ENCODE peak calls at places on chromosomes 13 and 19, in nine cellular contexts. One of them, this sample, is unnamed.

GRCh38 chr19:18109731-18110671 is 12.4 kb downstream of the MAST3 start:
- DNase-seq in thoracic aorta: no peak
- DNase-seq in uterus: no peak
- DNase-seq in BJ: no peak
- DNase-seq in cardiac fibroblast: no peak
- DNase-seq in tibial artery: peak; percentile 79
- DNase-seq in fibroblast of pulmonary artery: no peak
- DNase-seq in testis: peak; percentile 35
- DNase-seq in heart right ventricle: peak; percentile 69
- DNase-seq in this sample: no peak

GRCh38 chr13:43303040-43303729 is 279.8 kb downstream of the DNAJC15 start:
- DNase-seq in uterus: peak; percentile 24
- DNase-seq in heart right ventricle: peak; percentile 57
- DNase-seq in cardiac fibroblast: peak; percentile 86
- DNase-seq in thoracic aorta: no peak
- DNase-seq in tibial artery: peak; percentile 70
- DNase-seq in fibroblast of pulmonary artery: peak; percentile 80
- DNase-seq in testis: peak; percentile 86
- DNase-seq in BJ: no peak
- DNase-seq in this sample: peak; percentile 81

GRCh38 chr13:91313581-91313980 is 33.9 kb upstream of the MIR17HG start:
- DNase-seq in tibial artery: no peak
- DNase-seq in cardiac fibroblast: no peak
- DNase-seq in heart right ventricle: no peak
- DNase-seq in fibroblast of pulmonary artery: no peak
- DNase-seq in BJ: no peak
- DNase-seq in testis: no peak
- DNase-seq in thoracic aorta: no peak
- DNase-seq in uterus: no peak
- DNase-seq in this sample: no peak

GRCh38 chr13:98853791-98854191 is 101.3 kb upstream of the SLC15A1 start:
- DNase-seq in BJ: peak; percentile 43
- DNase-seq in tibial artery: no peak
- DNase-seq in heart right ventricle: no peak
- DNase-seq in uterus: no peak
- DNase-seq in fibroblast of pulmonary artery: peak; percentile 31
- DNase-seq in testis: no peak
- DNase-seq in cardiac fibroblast: peak; percentile 37
- DNase-seq in thoracic aorta: no peak
- DNase-seq in this sample: peak; percentile 80

GRCh38 chr19:56423276-56423984 is 19.3 kb downstream of the ZNF583 start:
- DNase-seq in heart right ventricle: no peak
- DNase-seq in uterus: no peak
- DNase-seq in fibroblast of pulmonary artery: peak; percentile 11
- DNase-seq in cardiac fibroblast: no peak
- DNase-seq in tibial artery: no peak
- DNase-seq in BJ: no peak
- DNase-seq in testis: no peak
- DNase-seq in thoracic aorta: no peak
- DNase-seq in this sample: no peak

GRCh38 chr13:28297341-28297740 is 159.0 kb downstream of the PAN3 start:
- DNase-seq in testis: no peak
- DNase-seq in heart right ventricle: no peak
- DNase-seq in tibial artery: no peak
- DNase-seq in uterus: no peak
- DNase-seq in BJ: no peak
- DNase-seq in thoracic aorta: no peak
- DNase-seq in cardiac fibroblast: no peak
- DNase-seq in fibroblast of pulmonary artery: no peak
- DNase-seq in this sample: no peak

GRCh38 chr19:38317104-38317612 is 1.4 kb upstream of the YIF1B start:
- DNase-seq in tibial artery: no peak
- DNase-seq in fibroblast of pulmonary artery: no peak
- DNase-seq in cardiac fibroblast: no peak
- DNase-seq in heart right ventricle: no peak
- DNase-seq in uterus: no peak
- DNase-seq in BJ: no peak
- DNase-seq in thoracic aorta: no peak
- DNase-seq in testis: no peak
- DNase-seq in this sample: no peak

GRCh38 chr19:19420570-19421301 is 15.3 kb downstream of the GATAD2A start:
- DNase-seq in thoracic aorta: no peak
- DNase-seq in heart right ventricle: no peak
- DNase-seq in testis: no peak
- DNase-seq in fibroblast of pulmonary artery: no peak
- DNase-seq in cardiac fibroblast: no peak
- DNase-seq in uterus: no peak
- DNase-seq in tibial artery: no peak
- DNase-seq in BJ: no peak
- DNase-seq in this sample: no peak

GRCh38 chr13:20192470-20193141 is at the start of gene GJB2:
- DNase-seq in fibroblast of pulmonary artery: no peak
- DNase-seq in BJ: no peak
- DNase-seq in thoracic aorta: no peak
- DNase-seq in uterus: no peak
- DNase-seq in tibial artery: no peak
- DNase-seq in heart right ventricle: peak; percentile 23
- DNase-seq in cardiac fibroblast: no peak
- DNase-seq in testis: no peak
- DNase-seq in this sample: no peak

GRCh38 chr19:45972081-45972943 is 1.4 kb downstream of the NOVA2 start:
- DNase-seq in heart right ventricle: no peak
- DNase-seq in BJ: no peak
- DNase-seq in cardiac fibroblast: no peak
- DNase-seq in fibroblast of pulmonary artery: no peak
- DNase-seq in tibial artery: no peak
- DNase-seq in uterus: no peak
- DNase-seq in testis: no peak
- DNase-seq in thoracic aorta: no peak
- DNase-seq in this sample: no peak

GRCh38 chr19:20478936-20479335 is 86.6 kb downstream of the ZNF737 start:
- DNase-seq in testis: no peak
- DNase-seq in tibial artery: no peak
- DNase-seq in cardiac fibroblast: no peak
- DNase-seq in BJ: no peak
- DNase-seq in thoracic aorta: no peak
- DNase-seq in uterus: no peak
- DNase-seq in fibroblast of pulmonary artery: no peak
- DNase-seq in heart right ventricle: no peak
- DNase-seq in this sample: no peak

GRCh38 chr19:507286-508203 is at the start of gene TPGS1:
- DNase-seq in cardiac fibroblast: peak; percentile 77
- DNase-seq in BJ: no peak
- DNase-seq in thoracic aorta: no peak
- DNase-seq in fibroblast of pulmonary artery: peak; percentile 65
- DNase-seq in uterus: peak; percentile 60
- DNase-seq in tibial artery: peak; percentile 85
- DNase-seq in testis: peak; percentile 89
- DNase-seq in heart right ventricle: peak; percentile 89
- DNase-seq in this sample: peak; percentile 63

GRCh38 chr19:38990949-38991697 is 15.6 kb upstream of the FBXO17 start:
- DNase-seq in testis: peak; percentile 20
- DNase-seq in cardiac fibroblast: peak; percentile 27
- DNase-seq in thoracic aorta: no peak
- DNase-seq in tibial artery: no peak
- DNase-seq in uterus: no peak
- DNase-seq in fibroblast of pulmonary artery: no peak
- DNase-seq in BJ: no peak
- DNase-seq in heart right ventricle: no peak
- DNase-seq in this sample: peak; percentile 8

GRCh38 chr19:4124638-4125037 is 716 bp upstream of the MAP2K2 start:
- DNase-seq in heart right ventricle: no peak
- DNase-seq in cardiac fibroblast: no peak
- DNase-seq in uterus: no peak
- DNase-seq in tibial artery: no peak
- DNase-seq in BJ: no peak
- DNase-seq in testis: no peak
- DNase-seq in fibroblast of pulmonary artery: no peak
- DNase-seq in thoracic aorta: no peak
- DNase-seq in this sample: no peak

GRCh38 chr13:96991072-96991471 is 3.2 kb downstream of the OXGR1 start:
- DNase-seq in heart right ventricle: no peak
- DNase-seq in BJ: no peak
- DNase-seq in thoracic aorta: no peak
- DNase-seq in cardiac fibroblast: no peak
- DNase-seq in uterus: no peak
- DNase-seq in tibial artery: no peak
- DNase-seq in testis: no peak
- DNase-seq in fibroblast of pulmonary artery: no peak
- DNase-seq in this sample: no peak

GRCh38 chr19:37218592-37218935 is 550 bp downstream of the ZNF383 start:
- DNase-seq in fibroblast of pulmonary artery: peak; percentile 14
- DNase-seq in BJ: no peak
- DNase-seq in cardiac fibroblast: peak; percentile 20
- DNase-seq in heart right ventricle: no peak
- DNase-seq in uterus: no peak
- DNase-seq in tibial artery: no peak
- DNase-seq in testis: no peak
- DNase-seq in thoracic aorta: no peak
- DNase-seq in this sample: peak; percentile 19

GRCh38 chr13:25874907-25875306 is 176.9 kb downstream of the SHISA2 start:
- DNase-seq in cardiac fibroblast: no peak
- DNase-seq in thoracic aorta: no peak
- DNase-seq in heart right ventricle: no peak
- DNase-seq in testis: no peak
- DNase-seq in BJ: no peak
- DNase-seq in uterus: no peak
- DNase-seq in tibial artery: no peak
- DNase-seq in fibroblast of pulmonary artery: no peak
- DNase-seq in this sample: no peak

GRCh38 chr19:50383852-50384684 is at the start of gene POLD1:
- DNase-seq in BJ: peak; percentile 76
- DNase-seq in testis: peak; percentile 99
- DNase-seq in tibial artery: peak; percentile 98
- DNase-seq in fibroblast of pulmonary artery: peak; percentile 98
- DNase-seq in cardiac fibroblast: peak; percentile 99
- DNase-seq in thoracic aorta: peak; percentile 90
- DNase-seq in heart right ventricle: peak; percentile 97
- DNase-seq in uterus: peak; percentile 97
- DNase-seq in this sample: peak; percentile 95
- TF ChIP-seq CTCF in BJ: no peak
- TF ChIP-seq CTCF in testis: no peak
- TF ChIP-seq CTCF in tibial artery: no peak
- TF ChIP-seq CTCF in fibroblast of pulmonary artery: no peak
- TF ChIP-seq CTCF in cardiac fibroblast: no peak
- TF ChIP-seq CTCF in thoracic aorta: no peak
- TF ChIP-seq CTCF in heart right ventricle: no peak
- TF ChIP-seq CTCF in uterus: no peak
- TF ChIP-seq CTCF in this sample: no peak

DNA sequence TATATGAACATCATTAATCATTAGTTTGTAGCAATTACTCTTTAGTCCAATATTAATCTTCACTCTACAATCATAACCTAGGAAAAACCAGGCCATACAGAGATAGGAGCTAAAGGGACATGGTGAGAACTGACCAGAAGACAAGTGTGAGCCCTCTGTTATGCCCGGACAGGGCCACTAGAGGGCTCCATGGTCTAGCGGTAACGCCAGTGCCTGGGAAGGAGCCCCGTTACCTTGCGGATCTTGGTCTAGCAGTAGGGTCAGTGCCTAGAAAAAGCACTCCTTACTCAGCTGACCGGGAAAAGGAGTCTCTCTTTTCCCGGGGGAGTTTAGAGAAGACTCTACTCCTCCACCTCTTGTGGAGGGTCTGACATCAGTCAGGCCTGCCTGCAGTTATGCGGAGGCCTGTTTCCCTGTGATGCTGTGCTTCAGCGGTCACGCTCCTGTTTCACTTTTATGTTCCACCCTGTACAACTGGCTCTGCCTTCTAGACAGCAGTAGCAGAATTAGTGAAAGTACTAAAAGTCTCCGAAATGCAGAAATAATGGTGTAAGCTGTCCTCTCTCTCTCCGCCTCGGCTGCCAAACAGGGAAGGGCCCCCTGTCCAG is 13.8 kb downstream of the OR7D4 start:
- DNase-seq in BJ: peak; percentile 2
- DNase-seq in uterus: peak; percentile 57
- DNase-seq in heart right ventricle: peak; percentile 67
- DNase-seq in thoracic aorta: peak; percentile 3
- DNase-seq in tibial artery: peak; percentile 81
- DNase-seq in fibroblast of pulmonary artery: peak; percentile 75
- DNase-seq in cardiac fibroblast: peak; percentile 73
- DNase-seq in testis: peak; percentile 87
- DNase-seq in this sample: peak; percentile 71
- H3K4me3 ChIP-seq in BJ: peak overlapping the region; percentile 43
- H3K4me3 ChIP-seq in uterus: peak overlapping the region; percentile 35
- H3K4me3 ChIP-seq in heart right ventricle: no peak overlapping the region
- H3K4me3 ChIP-seq in thoracic aorta: peak overlapping the region; percentile 61
- H3K4me3 ChIP-seq in tibial artery: peak overlapping the region; percentile 32
- H3K4me3 ChIP-seq in fibroblast of pulmonary artery: peak overlapping the region; percentile 37
- H3K4me3 ChIP-seq in cardiac fibroblast: peak overlapping the region; percentile 19
- H3K4me3 ChIP-seq in testis: peak overlapping the region; percentile 38
- H3K4me3 ChIP-seq in this sample: peak overlapping the region; percentile 57

GRCh38 chr13:49820591-49821215 is 28.2 kb upstream of the KPNA3 start:
- DNase-seq in heart right ventricle: no peak
- DNase-seq in cardiac fibroblast: no peak
- DNase-seq in testis: no peak
- DNase-seq in thoracic aorta: no peak
- DNase-seq in BJ: no peak
- DNase-seq in tibial artery: no peak
- DNase-seq in uterus: no peak
- DNase-seq in fibroblast of pulmonary artery: no peak
- DNase-seq in this sample: no peak

DNA sequence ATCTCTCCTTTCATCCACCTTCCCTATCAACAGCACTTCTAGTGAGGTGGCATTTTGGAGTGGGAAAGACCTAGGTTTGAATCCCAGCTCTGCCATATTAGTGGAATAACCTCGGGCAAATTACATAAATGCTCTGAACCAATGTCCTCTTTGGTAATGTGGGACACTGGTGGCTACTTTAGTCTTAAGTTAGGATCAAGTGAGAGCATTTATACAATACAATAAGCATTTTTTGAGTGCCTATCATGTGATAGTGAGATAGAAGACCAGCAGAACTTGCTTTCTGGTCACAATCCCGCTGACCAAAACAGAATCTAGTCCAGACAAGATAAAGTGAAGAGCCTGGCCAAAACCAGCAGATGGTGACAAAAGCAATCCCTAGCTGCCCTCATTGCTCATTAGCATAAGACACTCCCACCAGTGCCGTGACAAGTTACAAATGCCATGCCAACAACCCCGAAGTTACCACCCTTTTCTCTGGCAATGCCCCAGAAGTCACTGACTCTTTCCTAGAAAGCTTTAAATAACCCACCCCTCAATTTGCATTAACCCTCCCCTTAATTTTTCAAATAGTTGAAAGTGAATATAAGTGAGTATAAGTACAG is 28.8 kb upstream of the KPNA3 start:
- DNase-seq in heart right ventricle: no peak
- DNase-seq in fibroblast of pulmonary artery: peak; percentile 9
- DNase-seq in uterus: no peak
- DNase-seq in BJ: no peak
- DNase-seq in thoracic aorta: no peak
- DNase-seq in tibial artery: no peak
- DNase-seq in cardiac fibroblast: peak; percentile 19
- DNase-seq in testis: no peak
- DNase-seq in this sample: no peak
- TF ChIP-seq CTCF in heart right ventricle: no peak
- TF ChIP-seq CTCF in fibroblast of pulmonary artery: no peak
- TF ChIP-seq CTCF in uterus: no peak
- TF ChIP-seq CTCF in BJ: no peak
- TF ChIP-seq CTCF in thoracic aorta: no peak
- TF ChIP-seq CTCF in tibial artery: no peak
- TF ChIP-seq CTCF in cardiac fibroblast: no peak
- TF ChIP-seq CTCF in testis: no peak
- TF ChIP-seq CTCF in this sample: peak; percentile 9

GRCh38 chr19:40721936-40722661 is 5.2 kb downstream of the ITPKC start:
- DNase-seq in fibroblast of pulmonary artery: peak; percentile 44
- DNase-seq in cardiac fibroblast: peak; percentile 41
- DNase-seq in tibial artery: no peak
- DNase-seq in uterus: no peak
- DNase-seq in BJ: no peak
- DNase-seq in thoracic aorta: no peak
- DNase-seq in testis: no peak
- DNase-seq in heart right ventricle: no peak
- DNase-seq in this sample: no peak
- H3K4me3 ChIP-seq in fibroblast of pulmonary artery: peak overlapping the region; percentile 95
- H3K4me3 ChIP-seq in cardiac fibroblast: peak overlapping the region; percentile 23
- H3K4me3 ChIP-seq in tibial artery: peak overlapping the region; percentile 78
- H3K4me3 ChIP-seq in uterus: peak overlapping the region; percentile 2
- H3K4me3 ChIP-seq in BJ: no peak overlapping the region
- H3K4me3 ChIP-seq in thoracic aorta: peak overlapping the region; percentile 87
- H3K4me3 ChIP-seq in testis: no peak overlapping the region
- H3K4me3 ChIP-seq in heart right ventricle: no peak overlapping the region
- H3K4me3 ChIP-seq in this sample: peak overlapping the region; percentile 31